ENCODE peak calls at places on chromosome 18, in six cellular contexts. J is foreskin fibroblast, E is sigmoid colon, L is lower lobe of right lung, A is HCT116, N is prostate gland. H is an unnamed sample.

GRCh38 chr18:76875390-76876330 is 53.3 kb downstream of the ZNF236 start:
- DNase-seq in J (peak), E (no peak), L (no peak), A (peak), N (peak), H (no peak)

GRCh38 chr18:43671431-43671830 is 394.1 kb upstream of the SYT4 start:
- DNase-seq in J (no peak), E (no peak), L (no peak), A (no peak), N (no peak), H (no peak)

GRCh38 chr18:42929857-42930256 is 185.6 kb downstream of the RIT2 start:
- DNase-seq in J (no peak), E (no peak), L (no peak), A (no peak), N (no peak), H (no peak)

GRCh38 chr18:53971331-53971730 is 253.1 kb downstream of the MBD2 start:
- DNase-seq in J (no peak), E (no peak), L (no peak), A (no peak), N (no peak), H (no peak)

GRCh38 chr18:58297198-58297597 is 253.2 kb downstream of the NEDD4L start:
- DNase-seq in J (no peak), E (no peak), L (no peak), A (no peak), N (no peak), H (no peak)

GRCh38 chr18:58161659-58162058 is 117.6 kb downstream of the NEDD4L start:
- DNase-seq in J (no peak), E (no peak), L (no peak), A (peak), N (no peak), H (no peak)

GRCh38 chr18:62763101-62763521 is 47.8 kb downstream of the PHLPP1 start:
- DNase-seq in J (no peak), E (no peak), L (no peak), A (no peak), N (no peak), H (no peak)

GRCh38 chr18:26757263-26758019 is 108.1 kb downstream of the AQP4 start:
- DNase-seq in J (no peak), E (no peak), L (no peak), A (no peak), N (peak), H (no peak)

GRCh38 chr18:2653467-2653866 is 2.1 kb upstream of the SMCHD1 start:
- DNase-seq in J (no peak), E (no peak), L (no peak), A (no peak), N (no peak), H (no peak)

GRCh38 chr18:68623342-68623741 is 91.6 kb downstream of the TMX3 start:
- DNase-seq in J (peak), E (peak), L (no peak), A (peak), N (peak), H (no peak)

GRCh38 chr18:37179384-37179783 is 350.5 kb downstream of the KIAA1328 start:
- DNase-seq in J (no peak), E (no peak), L (no peak), A (no peak), N (no peak), H (no peak)

GRCh38 chr18:78632111-78632541 is 347.5 kb upstream of the SALL3 start:
- DNase-seq in J (peak), E (no peak), L (no peak), A (no peak), N (no peak), H (no peak)
- TF ChIP-seq CTCF in J (no peak), E (no peak), L (no peak), A (no peak), N (no peak), H (no peak)

DNA sequence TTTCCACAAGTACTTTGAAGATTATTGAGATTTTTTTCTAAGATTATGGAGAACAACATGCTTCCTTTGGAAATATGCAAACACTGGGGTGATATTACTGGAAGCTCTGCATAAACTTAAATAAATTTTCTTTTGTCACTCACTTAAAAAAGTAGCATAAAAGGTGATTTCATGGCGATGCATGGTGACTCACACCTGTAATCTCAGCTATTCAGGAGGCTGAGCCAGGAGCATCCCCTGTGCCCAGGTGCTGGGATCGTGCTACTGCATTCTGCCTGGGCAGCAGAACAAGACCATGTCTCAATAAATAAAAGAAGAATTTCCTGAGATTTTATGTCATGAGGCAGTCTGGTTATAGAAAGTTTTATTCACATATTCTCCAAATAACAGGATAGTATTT is 679.1 kb upstream of the CDH2 start:
- DNase-seq in J (no peak), E (no peak), L (no peak), A (no peak), N (no peak), H (no peak)
- H3K4me3 ChIP-seq in J (no peak), E (no peak), L (no peak), A (no peak), N (no peak), H (no peak)

DNA sequence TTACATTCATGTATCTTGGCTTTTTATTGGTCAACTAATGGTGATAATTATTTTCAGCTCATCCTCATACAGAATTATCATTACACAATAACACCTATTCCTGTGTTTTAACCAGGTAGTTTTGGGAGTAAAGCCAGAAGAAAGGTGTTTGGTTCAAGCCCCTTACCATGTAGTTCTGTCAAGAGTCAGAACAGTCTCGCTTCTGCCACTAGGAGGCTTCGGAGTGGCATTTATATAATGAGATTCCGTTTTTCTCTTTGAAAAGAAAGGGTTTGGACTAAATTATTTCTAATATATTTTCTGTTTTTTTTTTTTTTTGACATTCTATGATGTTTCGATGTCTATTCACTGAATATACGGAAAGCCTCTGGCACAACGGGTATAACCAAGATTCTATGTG is 217.8 kb downstream of the CDH7 start:
- DNase-seq in J (no peak), E (no peak), L (no peak), A (no peak), N (no peak), H (no peak)
- TF ChIP-seq CTCF in J (no peak), E (no peak), L (peak), A (peak), N (no peak), H (no peak)

DNA sequence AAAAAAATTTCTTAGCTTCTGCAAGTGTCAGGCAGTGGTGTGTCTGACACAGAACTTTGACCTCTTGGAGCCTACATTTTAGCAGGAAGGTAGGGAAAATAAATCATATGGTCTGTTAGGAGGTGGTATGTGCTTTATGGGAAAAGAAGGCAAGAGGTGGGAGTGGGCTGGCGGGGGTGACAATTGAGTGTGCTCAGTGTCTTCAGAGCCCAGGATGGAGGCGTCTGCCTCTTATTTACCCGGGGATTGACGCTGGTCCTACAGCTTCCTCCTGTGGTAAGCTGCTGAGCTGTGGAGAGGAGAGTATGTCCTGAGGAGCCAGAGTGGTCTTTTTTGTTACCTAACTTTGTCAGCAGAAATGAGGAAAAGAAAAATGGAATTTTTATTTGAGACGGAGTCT is 8.3 kb downstream of the RAB31 start:
- DNase-seq in J (no peak), E (peak), L (no peak), A (no peak), N (no peak), H (no peak)
- H3K4me3 ChIP-seq in J (no peak), E (no peak), L (no peak), A (no peak), N (no peak), H (no peak)

DNA sequence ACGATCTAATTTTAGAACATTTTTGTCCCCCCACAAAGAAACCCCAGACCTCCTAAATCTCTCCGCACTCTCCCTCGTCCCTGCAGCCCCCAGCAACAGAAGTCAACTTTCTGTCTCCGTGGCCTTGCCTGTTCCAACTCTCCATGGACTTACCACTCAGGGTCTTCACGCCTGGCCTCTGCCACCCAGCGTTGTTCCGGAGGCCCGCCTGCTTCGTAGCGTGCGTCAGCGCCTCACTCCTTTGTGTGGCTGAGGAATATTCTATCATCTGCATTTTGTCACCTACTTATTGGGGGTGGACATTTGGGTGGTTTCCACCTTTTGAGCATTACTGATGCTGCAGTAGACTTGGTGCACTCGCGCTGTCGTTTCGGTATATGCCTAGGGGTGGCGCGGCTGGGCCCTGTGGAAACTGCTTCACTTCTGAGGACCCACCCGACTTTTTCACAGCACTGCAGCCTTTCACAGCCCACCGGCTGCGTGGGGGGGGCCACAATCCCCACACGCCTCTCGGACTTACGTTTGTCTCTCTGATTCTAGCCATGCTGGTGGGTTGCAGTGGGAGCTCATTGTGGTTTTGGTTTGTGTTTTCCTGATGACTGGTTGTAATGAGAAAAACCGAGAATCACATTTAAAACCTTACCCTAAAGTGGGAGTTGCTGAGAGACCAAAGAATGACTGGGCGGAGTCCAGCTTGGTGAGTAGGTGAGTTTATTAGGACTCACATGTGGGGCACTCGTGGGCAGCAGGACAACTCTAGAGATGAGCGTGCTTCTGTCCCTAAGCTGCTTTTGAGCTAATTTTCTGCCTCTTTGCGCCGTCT is 1.4 kb upstream of the HSBP1L1 start:
- DNase-seq in J (no peak), E (peak), L (no peak), A (no peak), N (no peak), H (no peak)
- TF ChIP-seq CTCF in J (no peak), E (no peak), L (no peak), A (no peak), N (no peak), H (no peak)

DNA sequence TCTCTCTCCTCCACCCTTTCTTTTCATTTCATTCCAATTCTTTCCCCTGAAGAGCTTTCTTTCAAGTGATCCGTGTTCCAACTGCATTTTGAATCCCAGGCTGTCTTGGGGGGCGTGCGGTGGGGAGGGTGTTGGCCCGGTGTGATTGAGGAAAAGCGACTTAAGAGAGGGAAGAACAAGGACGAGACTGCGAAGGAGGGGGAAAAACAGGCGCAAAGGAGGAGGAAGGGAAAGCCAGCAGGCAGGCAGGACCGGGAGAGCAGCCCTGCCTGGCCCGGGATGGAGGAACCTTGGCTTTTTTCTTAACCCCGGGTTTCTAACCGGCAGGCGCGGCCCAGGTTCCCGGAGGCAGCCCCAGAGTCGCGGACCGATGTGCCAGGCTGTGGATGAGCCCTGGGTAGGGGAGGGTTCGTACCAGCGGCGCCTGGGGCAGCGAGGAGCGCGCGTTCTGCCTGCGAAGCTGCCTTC is 1.3 kb downstream of the ADCYAP1 start:
- DNase-seq in J (no peak), E (no peak), L (no peak), A (no peak), N (no peak), H (no peak)
- H3K4me3 ChIP-seq in J (no peak), E (no peak), L (no peak), A (no peak), N (no peak), H (peak)

DNA sequence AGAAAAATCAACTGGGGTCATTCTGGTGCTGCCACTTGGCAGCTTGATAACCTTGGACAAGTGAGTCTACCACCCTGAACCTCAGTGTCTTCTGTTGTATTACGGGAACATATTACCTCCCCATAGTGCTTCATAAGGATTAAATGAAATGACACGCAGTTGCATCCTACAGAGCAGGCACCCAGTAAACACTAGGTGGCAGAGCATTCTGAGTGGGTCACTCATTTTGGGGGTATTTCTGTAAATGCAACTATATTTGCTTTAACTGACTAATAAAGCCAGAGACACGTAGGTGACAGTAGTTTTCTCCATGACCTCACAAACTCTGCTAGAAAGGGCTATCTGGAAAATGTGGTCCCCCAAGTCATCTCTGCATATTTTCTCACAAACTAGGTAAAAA is 4.7 kb downstream of the CD226 start:
- DNase-seq in J (no peak), E (no peak), L (no peak), A (no peak), N (no peak), H (no peak)
- TF ChIP-seq CTCF in J (no peak), E (no peak), L (no peak), A (peak), N (no peak), H (no peak)